ENCODE peak calls at places on chromosome 10, in six cellular contexts. Q is thoracic aorta; J is dorsolateral prefrontal cortex; V is NCI-H2029; P is activated B cell treated with CpG ODN at 0.5 μM for 24 hours; R is activated naive CD4-positive, alpha-beta T cell. C is an unnamed sample.

GRCh38 chr10:79985481-79986072 is 36.7 kb upstream of the SFTPD start:
- DNase-seq in Q (no peak), J (no peak), V (no peak), P (no peak), R (no peak), C (no peak)

GRCh38 chr10:80611481-80611880 is 73.8 kb downstream of the SH2D4B start:
- DNase-seq in Q (no peak), J (peak), V (no peak), P (no peak), R (no peak), C (no peak)

GRCh38 chr10:119831656-119832055 is 41.0 kb downstream of the MCMBP start:
- DNase-seq in Q (no peak), J (no peak), V (no peak), P (no peak), R (no peak), C (no peak)

GRCh38 chr10:122468923-122469781 is 7.8 kb downstream of the HTRA1 start:
- DNase-seq in Q (no peak), J (no peak), V (no peak), P (no peak), R (no peak), C (peak)

GRCh38 chr10:59905066-59905734 is 1.2 kb downstream of the CCDC6 start:
- DNase-seq in Q (no peak), J (peak), V (peak), P (peak), R (no peak), C (peak)

GRCh38 chr10:32446701-32447406 is 914 bp downstream of the CCDC7 start:
- DNase-seq in Q (no peak), J (no peak), V (peak), P (no peak), R (no peak), C (no peak)

GRCh38 chr10:24249829-24250415 is 41.0 kb downstream of the KIAA1217 start:
- DNase-seq in Q (no peak), J (no peak), V (no peak), P (no peak), R (no peak), C (no peak)

GRCh38 chr10:110357252-110357780 is 52.6 kb upstream of the SMNDC1 start:
- DNase-seq in Q (no peak), J (peak), V (no peak), P (peak), R (peak), C (peak)

GRCh38 chr10:15494850-15495249 is 123.8 kb upstream of the FAM171A1 start:
- DNase-seq in Q (no peak), J (no peak), V (no peak), P (no peak), R (no peak), C (no peak)

GRCh38 chr10:1782841-1783240 is 45.5 kb upstream of the ADARB2 start:
- DNase-seq in Q (no peak), J (no peak), V (peak), P (no peak), R (no peak), C (no peak)

GRCh38 chr10:129959544-129960492 is 4.3 kb downstream of the EBF3 start:
- DNase-seq in Q (no peak), J (no peak), V (no peak), P (no peak), R (no peak), C (no peak)

GRCh38 chr10:122682522-122682921 is 17.1 kb downstream of the C10orf120 start:
- DNase-seq in Q (no peak), J (no peak), V (no peak), P (no peak), R (no peak), C (no peak)

GRCh38 chr10:49177391-49178355 is 10.5 kb downstream of the TMEM273 start:
- DNase-seq in Q (peak), J (no peak), V (no peak), P (no peak), R (no peak), C (peak)

GRCh38 chr10:25758041-25758457 is 176.0 kb upstream of the MYO3A start:
- DNase-seq in Q (no peak), J (no peak), V (peak), P (no peak), R (no peak), C (peak)

GRCh38 chr10:119020627-119020946 is 8.9 kb upstream of the NANOS1 start:
- DNase-seq in Q (no peak), J (no peak), V (no peak), P (no peak), R (no peak), C (no peak)

GRCh38 chr10:6396652-6397051 is 183.4 kb downstream of the PRKCQ start:
- DNase-seq in Q (no peak), J (no peak), V (no peak), P (no peak), R (no peak), C (no peak)

GRCh38 chr10:59957975-59958374 is 51.6 kb upstream of the CCDC6 start:
- DNase-seq in Q (no peak), J (no peak), V (no peak), P (no peak), R (no peak), C (no peak)

GRCh38 chr10:116120688-116121087 is 152.3 kb downstream of the GFRA1 start:
- DNase-seq in Q (no peak), J (no peak), V (no peak), P (no peak), R (no peak), C (no peak)

GRCh38 chr10:80596391-80597257 is 58.9 kb downstream of the SH2D4B start:
- DNase-seq in Q (no peak), J (no peak), V (no peak), P (no peak), R (peak), C (peak)

GRCh38 chr10:116809528-116810500 is 39.5 kb upstream of the ENO4 start:
- DNase-seq in Q (no peak), J (no peak), V (peak), P (no peak), R (no peak), C (no peak)

GRCh38 chr10:117342638-117343037 is 32.6 kb downstream of the PDZD8 start:
- DNase-seq in Q (no peak), J (no peak), V (no peak), P (no peak), R (no peak), C (peak)

GRCh38 chr10:63645195-63645594 is 124.0 kb downstream of the REEP3 start:
- DNase-seq in Q (no peak), J (no peak), V (no peak), P (no peak), R (no peak), C (no peak)

GRCh38 chr10:51141015-51141414 is 66.7 kb downstream of the PRKG1 start:
- DNase-seq in Q (no peak), J (no peak), V (no peak), P (no peak), R (no peak), C (no peak)

GRCh38 chr10:12868229-12868628 is 133.3 kb downstream of the CCDC3 start:
- DNase-seq in Q (no peak), J (no peak), V (no peak), P (no peak), R (no peak), C (no peak)

GRCh38 chr10:11593612-11594011 is 17.8 kb downstream of the USP6NL start:
- DNase-seq in Q (no peak), J (no peak), V (no peak), P (no peak), R (no peak), C (no peak)

GRCh38 chr10:103491729-103492364 is 1.7 kb upstream of the NEURL1 start:
- DNase-seq in Q (no peak), J (no peak), V (no peak), P (no peak), R (no peak), C (peak)

GRCh38 chr10:126924915-126925300 is 19.7 kb downstream of the DOCK1 start:
- DNase-seq in Q (no peak), J (no peak), V (no peak), P (no peak), R (no peak), C (peak)

GRCh38 chr10:71397340-71398212 is 856 bp downstream of the CDH23 start:
- DNase-seq in Q (no peak), J (no peak), V (no peak), P (no peak), R (no peak), C (no peak)

GRCh38 chr10:52198540-52198939 is 115.5 kb upstream of the DKK1 start:
- DNase-seq in Q (no peak), J (no peak), V (no peak), P (no peak), R (no peak), C (peak)

GRCh38 chr10:116737582-116738358 is 4.6 kb downstream of the HSPA12A start:
- DNase-seq in Q (no peak), J (peak), V (no peak), P (no peak), R (no peak), C (no peak)

GRCh38 chr10:11631890-11632587 is 20.6 kb upstream of the USP6NL start:
- DNase-seq in Q (no peak), J (no peak), V (no peak), P (no peak), R (no peak), C (no peak)

GRCh38 chr10:42801135-42801534 is 18.5 kb downstream of the BMS1 start:
- DNase-seq in Q (no peak), J (no peak), V (no peak), P (no peak), R (no peak), C (no peak)

GRCh38 chr10:70232155-70232858 is 922 bp downstream of the PPA1 start:
- DNase-seq in Q (no peak), J (peak), V (peak), P (no peak), R (no peak), C (peak)

GRCh38 chr10:132697568-132698200 is 88.3 kb downstream of the NKX6-2 start:
- DNase-seq in Q (no peak), J (peak), V (no peak), P (no peak), R (no peak), C (no peak)

GRCh38 chr10:7121154-7121797 is 289.6 kb downstream of the SFMBT2 start:
- DNase-seq in Q (no peak), J (peak), V (no peak), P (peak), R (peak), C (no peak)

GRCh38 chr10:63407136-63407662 is 58.6 kb downstream of the JMJD1C start:
- DNase-seq in Q (no peak), J (no peak), V (no peak), P (no peak), R (no peak), C (no peak)

GRCh38 chr10:103227416-103227815 is 18.3 kb upstream of the RPEL1 start:
- DNase-seq in Q (no peak), J (no peak), V (no peak), P (no peak), R (no peak), C (no peak)